ENCODE peak calls at places on chromosomes 1 and 21, in seven cellular contexts. I is kidney tubule cell, T is stromal cell of bone marrow, X is T-helper 17 cell, B is neural progenitor cell, H is heart left ventricle, L is left lobe of liver. V is an unnamed sample.

GRCh38 chr1:222250376-222250775 is 297.5 kb downstream of the HHIPL2 start:
- DNase-seq in I (no peak), T (peak), X (no peak), B (no peak), L (no peak), H (no peak), V (no peak)

GRCh38 chr1:172845371-172845770 is 186.5 kb downstream of the FASLG start:
- DNase-seq in T (peak), L (no peak), X (peak), H (no peak), B (no peak), I (no peak), V (no peak)

GRCh38 chr1:111285879-111286278 is 4.8 kb upstream of the CHIA start:
- DNase-seq in H (no peak), L (no peak), B (no peak), I (no peak), T (no peak), X (no peak), V (no peak)

GRCh38 chr21:45078877-45079281 is 4.5 kb downstream of the ADARB1 start:
- DNase-seq in H (no peak), T (peak), I (no peak), X (no peak), B (no peak), L (no peak), V (no peak)

GRCh38 chr1:100009458-100009857 is 39.7 kb downstream of the SLC35A3 start:
- DNase-seq in B (no peak), T (no peak), H (no peak), I (peak), X (no peak), L (no peak), V (no peak)

GRCh38 chr1:30929944-30930525 is 21.5 kb upstream of the SDC3 start:
- DNase-seq in X (no peak), T (no peak), B (no peak), H (no peak), I (no peak), L (no peak), V (no peak)

GRCh38 chr1:78586572-78586971 is 33.7 kb upstream of the IFI44L start:
- DNase-seq in B (no peak), I (peak), X (no peak), H (no peak), L (no peak), T (no peak), V (no peak)

GRCh38 chr1:222712253-222713090 is at the start of the genes AIDA and BROX:
- DNase-seq in T (peak), L (peak), B (peak), H (peak), I (peak), X (peak), V (peak)

GRCh38 chr1:203182377-203182927 is 4.1 kb downstream of the CHI3L1 start:
- DNase-seq in T (no peak), I (no peak), B (no peak), L (no peak), H (no peak), X (no peak), V (no peak)

GRCh38 chr1:146032613-146033219 is 11.2 kb upstream of the HJV start:
- DNase-seq in L (no peak), X (no peak), T (peak), B (peak), I (peak), H (no peak), V (peak)

GRCh38 chr1:76066390-76066789 is 8.2 kb upstream of the ST6GALNAC3 start:
- DNase-seq in X (no peak), T (no peak), H (no peak), L (no peak), B (no peak), I (peak), V (no peak)

GRCh38 chr1:980137-980571 is 1.7 kb downstream of the PERM1 start:
- DNase-seq in B (no peak), T (no peak), X (no peak), I (no peak), H (no peak), L (no peak), V (no peak)

GRCh38 chr1:3904006-3904842 is 4.2 kb upstream of the C1orf174 start:
- DNase-seq in I (no peak), B (no peak), H (no peak), X (no peak), T (no peak), L (no peak), V (no peak)

GRCh38 chr1:149917590-149918144 is at the start of gene SV2A:
- DNase-seq in B (peak), H (no peak), L (no peak), I (no peak), T (peak), X (peak), V (no peak)

GRCh38 chr21:45147473-45148315 is 73.3 kb downstream of the ADARB1 start:
- DNase-seq in I (no peak), H (peak), L (no peak), T (no peak), X (no peak), B (no peak), V (no peak)

GRCh38 chr1:111504097-111504496 is 664 bp upstream of the ADORA3 start:
- DNase-seq in L (no peak), T (no peak), I (no peak), H (no peak), B (no peak), X (no peak), V (no peak)

GRCh38 chr1:151849871-151850270 is 3.6 kb downstream of the THEM5 start:
- DNase-seq in T (no peak), H (no peak), B (no peak), X (no peak), L (no peak), I (no peak), V (no peak)

GRCh38 chr21:33566514-33566913 is 22.0 kb downstream of the DONSON start:
- DNase-seq in B (no peak), I (no peak), T (no peak), L (no peak), X (no peak), H (no peak), V (no peak)

GRCh38 chr1:164575356-164575755 is 16.4 kb downstream of the PBX1 start:
- DNase-seq in H (no peak), I (no peak), X (no peak), T (no peak), L (no peak), B (peak), V (no peak)

GRCh38 chr21:35547946-35548774 is 499.1 kb upstream of the RUNX1 start:
- DNase-seq in B (no peak), I (no peak), X (no peak), H (no peak), L (no peak), T (peak), V (no peak)

GRCh38 chr1:88503656-88504055 is 180.4 kb upstream of the PKN2 start:
- DNase-seq in L (no peak), X (no peak), B (no peak), I (peak), T (no peak), H (no peak), V (no peak)

GRCh38 chr1:15344800-15345710 is 64.6 kb upstream of the EFHD2 start:
- DNase-seq in X (no peak), T (no peak), B (no peak), L (no peak), H (no peak), I (no peak), V (no peak)

V was measured in smooth muscle cell of the brain vasculature.